ENCODE peak calls at places on chromosomes 6 and 20, in five cellular contexts. G is body of pancreas, H is NT2/D1, S is lower lobe of right lung, L is right cardiac atrium. B is an unnamed sample.
A peak's percentile ranks its signal among the peaks of the same experiment; 100 is the strongest.

GRCh38 chr6:61622601-61623000 is 663.4 kb downstream of the KHDRBS2 start:
- DNase-seq in G (no peak), H (no peak), S (no peak), L (no peak), B (no peak)

GRCh38 chr6:167819640-167820039 is 7.1 kb upstream of the AFDN start:
- DNase-seq in G (no peak), H (no peak), S (no peak), L (no peak), B (no peak)

GRCh38 chr20:24955045-24955444 is 6.0 kb downstream of the CST7 start:
- DNase-seq in G (no peak), H (no peak), S (peak; percentile 16), L (no peak), B (no peak)

GRCh38 chr20:58224974-58225373 is 3.5 kb downstream of the ANKRD60 start:
- DNase-seq in G (no peak), H (no peak), S (no peak), L (no peak), B (no peak)

GRCh38 chr20:31256959-31257358 is 505 bp upstream of the DEFB115 start:
- DNase-seq in G (no peak), H (no peak), S (no peak), L (no peak), B (no peak)

GRCh38 chr6:33207569-33208088 is 671 bp upstream of the RING1 start:
- DNase-seq in G (peak; percentile 56), H (no peak), S (peak; percentile 65), L (peak; percentile 66), B (no peak)

GRCh38 chr20:24522452-24523330 is 53.3 kb downstream of the SYNDIG1 start:
- DNase-seq in G (no peak), H (no peak), S (no peak), L (no peak), B (no peak)

GRCh38 chr20:652611-653109 is 340 bp downstream of the SRXN1 start:
- DNase-seq in G (peak; percentile 27), H (no peak), S (peak; percentile 66), L (peak; percentile 66), B (no peak)

GRCh38 chr6:31972709-31973350 is 892 bp upstream of the DXO start:
- DNase-seq in G (no peak), H (no peak), S (no peak), L (no peak), B (no peak)

GRCh38 chr20:59253779-59254319 is 46.6 kb upstream of the EDN3 start:
- DNase-seq in G (no peak), H (no peak), S (no peak), L (no peak), B (no peak)

GRCh38 chr6:43715056-43715788 is 27.6 kb upstream of the MRPS18A start:
- DNase-seq in G (no peak), H (no peak), S (no peak), L (no peak), B (no peak)

GRCh38 chr6:159984268-159984786 is 15.4 kb downstream of the IGF2R start:
- DNase-seq in G (no peak), H (no peak), S (no peak), L (no peak), B (no peak)

GRCh38 chr6:15952231-15953151 is 176.4 kb upstream of the MYLIP start:
- DNase-seq in G (no peak), H (no peak), S (no peak), L (no peak), B (no peak)

GRCh38 chr6:3356824-3357420 is 98.2 kb downstream of the PSMG4 start:
- DNase-seq in G (peak; percentile 70), H (no peak), S (no peak), L (no peak), B (no peak)

GRCh38 chr6:56381852-56382251 is 134.5 kb upstream of the COL21A1 start:
- DNase-seq in G (peak; percentile 36), H (no peak), S (no peak), L (no peak), B (no peak)

GRCh38 chr6:15417811-15418210 is 171.9 kb downstream of the JARID2 start:
- DNase-seq in G (no peak), H (no peak), S (no peak), L (no peak), B (no peak)

GRCh38 chr20:44576297-44576696 is 6.1 kb upstream of the PKIG start:
- DNase-seq in G (peak; percentile 11), H (no peak), S (no peak), L (no peak), B (no peak)

GRCh38 chr6:148364056-148364844 is 21.6 kb downstream of the SASH1 start:
- DNase-seq in G (peak; percentile 42), H (no peak), S (no peak), L (no peak), B (no peak)

GRCh38 chr6:93848011-93848620 is 428.8 kb upstream of the EPHA7 start:
- DNase-seq in G (no peak), H (no peak), S (no peak), L (no peak), B (no peak)

GRCh38 chr20:41052742-41053419 is 24.3 kb downstream of the TOP1 start:
- DNase-seq in G (peak; percentile 16), H (no peak), S (no peak), L (no peak), B (no peak)

GRCh38 chr6:39037707-39038106 is 10.9 kb upstream of the GLP1R start:
- DNase-seq in G (no peak), H (no peak), S (no peak), L (no peak), B (no peak)

GRCh38 chr20:36728986-36729385 is 16.9 kb downstream of the NDRG3 start:
- DNase-seq in G (no peak), H (peak; percentile 43), S (no peak), L (no peak), B (no peak)

DNA sequence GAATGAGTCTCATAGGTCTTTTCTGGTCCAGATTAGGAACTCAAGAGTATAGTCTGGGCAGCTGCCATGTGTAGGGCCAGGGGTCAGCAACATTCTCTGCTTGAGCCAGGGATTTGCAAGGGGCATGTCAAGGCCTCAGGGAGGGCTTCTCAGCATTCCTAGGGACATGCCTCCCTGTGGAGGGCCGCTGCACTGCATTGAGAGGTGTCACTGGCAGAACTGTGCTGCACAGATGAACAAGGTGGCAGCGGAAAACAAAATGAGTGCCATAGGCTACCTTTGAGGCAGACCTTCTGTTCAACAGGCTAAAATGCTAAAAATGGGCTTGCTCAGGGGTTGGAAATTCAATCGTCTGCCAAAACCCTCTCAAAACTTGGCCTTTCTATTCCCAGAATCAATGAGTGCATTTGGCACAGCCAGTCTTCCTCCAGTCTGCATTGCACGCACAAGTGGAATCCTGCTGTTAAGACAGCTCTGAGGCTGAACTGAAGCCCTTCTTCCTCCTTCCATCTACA is 51.6 kb upstream of the SRPK1 start:
- DNase-seq in G (no peak), H (peak; percentile 23), S (no peak), L (no peak), B (no peak)
- H3K4me1 ChIP-seq in G (peaks cover under 1% of the 10 kb centered on the region), H (no peaks in the 10 kb centered on the region), S (no peaks in the 10 kb centered on the region), L (peaks cover 1% of the 10 kb centered on the region), B (no peaks in the 10 kb centered on the region)

DNA sequence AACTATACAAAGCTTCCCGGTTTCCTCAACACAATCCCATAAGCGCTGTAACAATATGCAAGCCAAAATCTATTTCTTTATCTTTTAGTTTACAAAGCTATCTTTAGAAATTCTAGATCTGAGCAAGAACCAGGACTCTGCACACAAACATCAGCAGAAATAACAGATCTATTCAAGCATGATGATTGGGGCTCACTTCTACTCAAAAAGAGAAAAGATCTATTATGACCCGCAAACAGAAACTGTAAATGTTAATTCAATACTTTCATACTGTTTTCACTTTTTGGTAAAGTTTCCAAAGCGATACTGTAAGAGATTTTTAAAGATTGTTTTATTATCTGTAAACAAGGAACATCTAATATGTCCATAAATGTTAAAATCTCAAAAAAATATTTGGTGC is 86.6 kb downstream of the SESN1 start:
- DNase-seq in G (no peak), H (no peak), S (no peak), L (no peak), B (no peak)
- H3K4me3 ChIP-seq in G (peak overlapping the region; percentile 94), H (no peak overlapping the region), S (peak overlapping the region; percentile 87), L (peak overlapping the region; percentile 80), B (no peak overlapping the region)

GRCh38 chr6:111548368-111548767 is 57.3 kb downstream of the TRAF3IP2 start:
- DNase-seq in G (no peak), H (no peak), S (no peak), L (no peak), B (no peak)

GRCh38 chr6:111550195-111550594 is 55.5 kb downstream of the TRAF3IP2 start:
- DNase-seq in G (no peak), H (no peak), S (no peak), L (no peak), B (no peak)

GRCh38 chr6:111551521-111552231 is 54.0 kb downstream of the TRAF3IP2 start:
- DNase-seq in G (peak; percentile 90), H (no peak), S (peak; percentile 75), L (no peak), B (no peak)

GRCh38 chr6:111550953-111551352 is 54.7 kb downstream of the TRAF3IP2 start:
- DNase-seq in G (no peak), H (no peak), S (no peak), L (no peak), B (no peak)

DNA sequence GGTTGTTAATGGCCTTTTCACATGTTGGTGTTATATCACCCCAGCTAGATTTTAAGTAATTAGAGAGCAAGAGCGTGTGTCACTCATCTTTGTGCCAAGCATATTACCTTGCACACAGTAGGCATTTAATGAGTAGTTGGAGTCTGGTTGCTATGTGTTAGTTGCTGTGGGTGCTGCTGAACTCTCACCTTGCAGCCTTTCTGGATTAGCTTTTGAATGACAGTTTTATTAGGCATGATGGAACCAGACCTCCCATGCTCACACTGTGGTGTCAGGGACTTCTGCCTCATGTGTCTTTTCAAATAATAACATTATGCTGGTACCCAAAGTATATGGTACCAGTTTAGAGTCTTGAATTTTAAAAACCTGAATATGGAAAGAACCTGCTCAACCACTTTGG is 55.9 kb downstream of the TRAF3IP2 start:
- DNase-seq in G (no peak), H (no peak), S (no peak), L (no peak), B (no peak)
- H3K4me1 ChIP-seq in G (peaks cover 68% of the 10 kb centered on the region), H (peaks cover 3% of the 10 kb centered on the region), S (peaks cover 25% of the 10 kb centered on the region), L (peaks cover 12% of the 10 kb centered on the region), B (peaks cover 5% of the 10 kb centered on the region)

GRCh38 chr6:79634491-79634890 is 3.4 kb downstream of the SH3BGRL2 start:
- DNase-seq in G (no peak), H (no peak), S (no peak), L (no peak), B (no peak)

GRCh38 chr6:79632580-79632979 is 1.5 kb downstream of the SH3BGRL2 start:
- DNase-seq in G (no peak), H (no peak), S (no peak), L (no peak), B (no peak)

GRCh38 chr6:79630883-79631799 is at the start of gene SH3BGRL2:
- DNase-seq in G (peak; percentile 93), H (peak; percentile 35), S (peak; percentile 85), L (peak; percentile 79), B (peak; percentile 29)

GRCh38 chr6:79630400-79630882 is 688 bp upstream of the SH3BGRL2 start:
- DNase-seq in G (no peak), H (no peak), S (no peak), L (no peak), B (no peak)

GRCh38 chr6:79631800-79632172 is 657 bp downstream of the SH3BGRL2 start:
- DNase-seq in G (no peak), H (no peak), S (no peak), L (no peak), B (no peak)
- H3K4me3 ChIP-seq in G (peak overlapping the region; percentile 82), H (peak overlapping the region; percentile 69), S (peak overlapping the region; percentile 73), L (peak overlapping the region; percentile 83), B (peak overlapping the region; percentile 99)

GRCh38 chr6:136791296-136792065 is 796 bp downstream of the MAP3K5 start:
- DNase-seq in G (peak; percentile 85), H (no peak), S (peak; percentile 84), L (peak; percentile 68), B (no peak)
- H3K4me1 ChIP-seq in G (peaks cover 36% of the 10 kb centered on the region), H (no peaks in the 10 kb centered on the region), S (peaks cover 43% of the 10 kb centered on the region), L (no peaks in the 10 kb centered on the region), B (peaks cover 2% of the 10 kb centered on the region)